ENCODE peak calls at places on chromosomes 4 and X, in four cellular contexts. G is endothelial cell, C is choroid plexus epithelial cell, X is AG09319. L is an unnamed sample.

GRCh38 chrX:10529344-10529743 is 91.0 kb downstream of the MID1 start:
- DNase-seq in G (no peak), C (no peak), X (no peak), L (peak; percentile 80)

GRCh38 chr4:184763150-184763780 is 29.4 kb upstream of the CENPU start:
- DNase-seq in G (no peak), C (no peak), X (no peak), L (peak; percentile 91)

GRCh38 chrX:44975666-44976263 is 102.8 kb downstream of the KDM6A start:
- DNase-seq in G (no peak), C (no peak), X (no peak), L (no peak)

GRCh38 chrX:16832301-16832700 is 37.9 kb downstream of the RBBP7 start:
- DNase-seq in G (no peak), C (peak; percentile 68), X (no peak), L (no peak)

GRCh38 chrX:154457491-154458115 is 478 bp upstream of the PLXNA3 start:
- DNase-seq in G (no peak), C (no peak), X (no peak), L (no peak)

GRCh38 chr4:14225683-14226207 is 598.2 kb upstream of the BOD1L1 start:
- DNase-seq in G (no peak), C (no peak), X (no peak), L (no peak)

GRCh38 chrX:20653070-20653469 is 386.4 kb upstream of the RPS6KA3 start:
- DNase-seq in G (no peak), C (no peak), X (no peak), L (peak; percentile 25)

GRCh38 chr4:831483-831805 is 5.5 kb upstream of the CPLX1 start:
- DNase-seq in G (no peak), C (no peak), X (no peak), L (no peak)

GRCh38 chr4:137609693-137610450 is 77.6 kb upstream of the PCDH18 start:
- DNase-seq in G (no peak), C (peak; percentile 79), X (peak; percentile 45), L (peak; percentile 39)

GRCh38 chr4:125316391-125316780 is 1.6 kb downstream of the FAT4 start:
- DNase-seq in G (peak; percentile 25), C (peak; percentile 49), X (no peak), L (no peak)

GRCh38 chr4:168309781-168310180 is 8.8 kb downstream of the DDX60 start:
- DNase-seq in G (no peak), C (peak; percentile 30), X (no peak), L (no peak)
- TF ChIP-seq CTCF in G (no peak), C (no peak), X (no peak), L (no peak)

DNA sequence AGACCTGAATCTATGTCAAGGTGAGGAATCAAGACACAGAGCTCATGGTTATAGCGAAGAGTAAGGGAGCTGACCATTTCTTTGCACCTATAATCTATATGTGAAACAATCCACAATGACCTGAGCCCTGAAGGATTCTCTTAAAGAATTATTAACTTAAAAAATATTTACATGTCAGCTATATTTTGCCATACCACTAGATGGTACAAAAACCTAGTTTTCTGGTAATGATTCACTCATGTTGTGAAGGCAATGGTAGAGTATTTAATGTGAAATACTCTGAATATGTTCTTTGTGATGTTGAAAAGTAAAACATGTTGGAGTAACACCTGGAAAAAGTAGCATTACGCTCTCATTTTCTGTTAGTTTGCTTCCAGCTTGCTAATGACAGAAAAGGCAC is 40.0 kb downstream of the VGLL1 start:
- DNase-seq in G (no peak), C (peak; percentile 17), X (no peak), L (no peak)
- TF ChIP-seq CTCF in G (no peak), C (no peak), X (no peak), L (peak; percentile 3)

GRCh38 chr4:3792813-3793212 is 26.6 kb downstream of the ADRA2C start:
- DNase-seq in G (peak; percentile 63), C (no peak), X (no peak), L (peak; percentile 1)
- TF ChIP-seq CTCF in G (peak; percentile 63), C (no peak), X (no peak), L (peak; percentile 7)

GRCh38 chr4:185782523-185782922 is 29.5 kb downstream of the SORBS2 start:
- DNase-seq in G (no peak), C (peak; percentile 83), X (no peak), L (peak; percentile 50)
- TF ChIP-seq CTCF in G (no peak), C (no peak), X (no peak), L (no peak)

DNA sequence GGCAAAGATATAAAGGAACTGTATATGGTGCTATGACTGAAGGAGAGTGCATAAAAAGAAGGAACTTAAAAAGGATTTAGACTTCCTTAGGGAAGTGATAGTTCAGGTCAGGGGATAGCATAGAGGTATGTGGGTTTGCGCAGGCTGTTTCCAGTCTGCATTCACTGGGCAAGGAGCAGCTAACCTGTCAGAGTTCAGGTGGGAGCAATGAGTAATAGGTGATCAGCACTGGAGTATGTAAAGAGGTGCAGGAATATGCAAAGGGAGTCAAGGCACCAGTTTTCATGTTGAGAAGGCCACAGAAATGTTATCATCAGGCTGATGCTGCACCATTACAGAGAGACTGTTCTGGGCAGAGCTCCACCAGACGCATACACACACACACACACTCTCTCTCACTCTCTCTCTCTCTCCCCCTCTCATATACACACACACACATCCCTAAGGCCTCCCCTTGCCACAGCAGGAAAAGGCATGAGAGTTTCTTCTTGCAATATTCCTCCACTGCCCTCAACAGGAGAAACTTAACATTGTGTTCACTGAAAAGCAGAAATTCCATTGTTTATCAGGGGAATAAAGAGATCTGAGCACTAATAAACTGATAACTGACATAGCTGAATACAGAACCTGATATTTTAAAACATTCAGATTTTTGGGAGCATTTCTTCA is 256.4 kb upstream of the GRID2 start:
- DNase-seq in G (no peak), C (peak; percentile 63), X (no peak), L (no peak)
- TF ChIP-seq CTCF in G (no peak), C (peak; percentile 23), X (no peak), L (no peak)

DNA sequence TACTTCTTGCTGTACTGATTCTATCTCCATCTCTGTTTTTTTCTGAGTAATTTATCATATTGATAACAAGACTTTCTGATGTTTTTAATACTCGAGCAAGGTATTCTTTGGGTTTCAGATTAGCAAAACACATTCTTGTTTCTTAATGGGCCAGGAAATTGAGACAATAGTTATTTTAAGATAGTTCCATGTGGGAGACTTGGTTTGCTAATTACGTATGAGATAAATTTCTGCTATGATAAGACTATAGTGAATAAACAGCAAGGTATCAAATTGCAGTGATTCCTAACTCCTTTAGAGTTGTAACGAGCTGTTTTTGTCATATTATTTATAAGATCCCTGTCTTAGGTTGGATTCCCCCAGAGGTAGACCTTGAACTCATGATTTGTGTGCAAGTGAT is 38.3 kb downstream of the SYTL5 start:
- DNase-seq in G (no peak), C (no peak), X (no peak), L (no peak)
- TF ChIP-seq CTCF in G (no peak), C (no peak), X (no peak), L (no peak)